ENCODE peak calls at places on chromosomes 13 and 19, in six cellular contexts. One of them, this sample, is unnamed.

GRCh38 chr13:36282818-36283432 is 14.7 kb downstream of the CCDC169 start:
- DNase-seq in trophoblast cell: no peak
- DNase-seq in choroid plexus epithelial cell: peak
- DNase-seq in lower leg skin: no peak
- DNase-seq in cardiac fibroblast: peak
- DNase-seq in GM12865: peak
- DNase-seq in this sample: no peak

GRCh38 chr13:34108396-34108795 is 290.4 kb downstream of the RFC3 start:
- DNase-seq in trophoblast cell: no peak
- DNase-seq in choroid plexus epithelial cell: peak
- DNase-seq in lower leg skin: no peak
- DNase-seq in cardiac fibroblast: peak
- DNase-seq in GM12865: no peak
- DNase-seq in this sample: no peak

GRCh38 chr13:46804391-46804815 is 7.4 kb upstream of the ESD start:
- DNase-seq in trophoblast cell: peak
- DNase-seq in choroid plexus epithelial cell: peak
- DNase-seq in lower leg skin: no peak
- DNase-seq in cardiac fibroblast: peak
- DNase-seq in GM12865: no peak
- DNase-seq in this sample: no peak

GRCh38 chr13:31824705-31825512 is 85.6 kb downstream of the RXFP2 start:
- DNase-seq in trophoblast cell: no peak
- DNase-seq in choroid plexus epithelial cell: peak
- DNase-seq in lower leg skin: no peak
- DNase-seq in cardiac fibroblast: peak
- DNase-seq in GM12865: peak
- DNase-seq in this sample: no peak

GRCh38 chr19:30026933-30027332 is 84.9 kb downstream of the URI1 start:
- DNase-seq in trophoblast cell: no peak
- DNase-seq in choroid plexus epithelial cell: no peak
- DNase-seq in lower leg skin: no peak
- DNase-seq in cardiac fibroblast: no peak
- DNase-seq in GM12865: no peak
- DNase-seq in this sample: no peak

GRCh38 chr13:38366954-38367645 is 17.4 kb downstream of the UFM1 start:
- DNase-seq in trophoblast cell: no peak
- DNase-seq in choroid plexus epithelial cell: peak
- DNase-seq in lower leg skin: no peak
- DNase-seq in cardiac fibroblast: peak
- DNase-seq in GM12865: no peak
- DNase-seq in this sample: no peak

GRCh38 chr13:42477588-42478190 is 96.3 kb upstream of the TNFSF11 start:
- DNase-seq in trophoblast cell: no peak
- DNase-seq in choroid plexus epithelial cell: peak
- DNase-seq in lower leg skin: no peak
- DNase-seq in cardiac fibroblast: no peak
- DNase-seq in GM12865: no peak
- DNase-seq in this sample: peak

GRCh38 chr13:110921695-110922094 is 6.8 kb upstream of the ANKRD10 start:
- DNase-seq in trophoblast cell: no peak
- DNase-seq in choroid plexus epithelial cell: no peak
- DNase-seq in lower leg skin: no peak
- DNase-seq in cardiac fibroblast: no peak
- DNase-seq in GM12865: no peak
- DNase-seq in this sample: no peak

GRCh38 chr19:19860756-19861390 is 4.8 kb upstream of the ZNF253 start:
- DNase-seq in trophoblast cell: peak
- DNase-seq in choroid plexus epithelial cell: peak
- DNase-seq in lower leg skin: no peak
- DNase-seq in cardiac fibroblast: no peak
- DNase-seq in GM12865: no peak
- DNase-seq in this sample: peak

GRCh38 chr13:113399755-113400149 is 35.8 kb upstream of the GRTP1 start:
- DNase-seq in trophoblast cell: no peak
- DNase-seq in choroid plexus epithelial cell: no peak
- DNase-seq in lower leg skin: peak
- DNase-seq in cardiac fibroblast: no peak
- DNase-seq in GM12865: no peak
- DNase-seq in this sample: no peak

GRCh38 chr13:40187836-40188591 is 478.4 kb downstream of the FOXO1 start:
- DNase-seq in trophoblast cell: no peak
- DNase-seq in choroid plexus epithelial cell: peak
- DNase-seq in lower leg skin: no peak
- DNase-seq in cardiac fibroblast: no peak
- DNase-seq in GM12865: no peak
- DNase-seq in this sample: no peak

GRCh38 chr13:102793583-102794355 is 5.0 kb downstream of the POGLUT2 start:
- DNase-seq in trophoblast cell: no peak
- DNase-seq in choroid plexus epithelial cell: no peak
- DNase-seq in lower leg skin: no peak
- DNase-seq in cardiac fibroblast: no peak
- DNase-seq in GM12865: no peak
- DNase-seq in this sample: no peak

GRCh38 chr19:19315444-19315843 is 4.9 kb downstream of the SUGP1 start:
- DNase-seq in trophoblast cell: no peak
- DNase-seq in choroid plexus epithelial cell: no peak
- DNase-seq in lower leg skin: no peak
- DNase-seq in cardiac fibroblast: no peak
- DNase-seq in GM12865: no peak
- DNase-seq in this sample: no peak

GRCh38 chr19:12139309-12139708 is 841 bp downstream of the ZNF20 start:
- DNase-seq in trophoblast cell: no peak
- DNase-seq in choroid plexus epithelial cell: peak
- DNase-seq in lower leg skin: peak
- DNase-seq in cardiac fibroblast: peak
- DNase-seq in GM12865: no peak
- DNase-seq in this sample: no peak

GRCh38 chr13:67278230-67278629 is 48.1 kb upstream of the PCDH9 start:
- DNase-seq in trophoblast cell: no peak
- DNase-seq in choroid plexus epithelial cell: peak
- DNase-seq in lower leg skin: no peak
- DNase-seq in cardiac fibroblast: peak
- DNase-seq in GM12865: no peak
- DNase-seq in this sample: no peak

GRCh38 chr13:105847532-105848295 is 687.7 kb downstream of the EFNB2 start:
- DNase-seq in trophoblast cell: no peak
- DNase-seq in choroid plexus epithelial cell: peak
- DNase-seq in lower leg skin: no peak
- DNase-seq in cardiac fibroblast: no peak
- DNase-seq in GM12865: no peak
- DNase-seq in this sample: no peak

GRCh38 chr19:32687681-32688080 is 3.9 kb upstream of the NUDT19 start:
- DNase-seq in trophoblast cell: no peak
- DNase-seq in choroid plexus epithelial cell: no peak
- DNase-seq in lower leg skin: no peak
- DNase-seq in cardiac fibroblast: no peak
- DNase-seq in GM12865: no peak
- DNase-seq in this sample: no peak
- H3K4me3 ChIP-seq in trophoblast cell: no peak
- H3K4me3 ChIP-seq in choroid plexus epithelial cell: no peak
- H3K4me3 ChIP-seq in lower leg skin: no peak
- H3K4me3 ChIP-seq in cardiac fibroblast: no peak
- H3K4me3 ChIP-seq in GM12865: no peak
- H3K4me3 ChIP-seq in this sample: no peak

GRCh38 chr19:16444273-16444597 is 27.5 kb downstream of the EPS15L1 start:
- DNase-seq in trophoblast cell: no peak
- DNase-seq in choroid plexus epithelial cell: no peak
- DNase-seq in lower leg skin: no peak
- DNase-seq in cardiac fibroblast: no peak
- DNase-seq in GM12865: peak
- DNase-seq in this sample: no peak

GRCh38 chr19:16446108-16447014 is 25.4 kb downstream of the EPS15L1 start:
- DNase-seq in trophoblast cell: no peak
- DNase-seq in choroid plexus epithelial cell: peak
- DNase-seq in lower leg skin: no peak
- DNase-seq in cardiac fibroblast: no peak
- DNase-seq in GM12865: peak
- DNase-seq in this sample: no peak

GRCh38 chr19:16449330-16449961 is 22.3 kb downstream of the EPS15L1 start:
- DNase-seq in trophoblast cell: peak
- DNase-seq in choroid plexus epithelial cell: peak
- DNase-seq in lower leg skin: no peak
- DNase-seq in cardiac fibroblast: peak
- DNase-seq in GM12865: peak
- DNase-seq in this sample: no peak

GRCh38 chr19:16445238-16446107 is 26.3 kb downstream of the EPS15L1 start:
- DNase-seq in trophoblast cell: peak
- DNase-seq in choroid plexus epithelial cell: peak
- DNase-seq in lower leg skin: no peak
- DNase-seq in cardiac fibroblast: peak
- DNase-seq in GM12865: peak
- DNase-seq in this sample: no peak

GRCh38 chr19:16447015-16447384 is 24.8 kb downstream of the EPS15L1 start:
- DNase-seq in trophoblast cell: peak
- DNase-seq in choroid plexus epithelial cell: peak
- DNase-seq in lower leg skin: peak
- DNase-seq in cardiac fibroblast: peak
- DNase-seq in GM12865: peak
- DNase-seq in this sample: peak
- H3K4me3 ChIP-seq in trophoblast cell: no peak
- H3K4me3 ChIP-seq in choroid plexus epithelial cell: no peak
- H3K4me3 ChIP-seq in lower leg skin: no peak
- H3K4me3 ChIP-seq in cardiac fibroblast: no peak
- H3K4me3 ChIP-seq in GM12865: peak
- H3K4me3 ChIP-seq in this sample: no peak

GRCh38 chr19:57974434-57974833 is at the start of gene C19orf18:
- DNase-seq in trophoblast cell: no peak
- DNase-seq in choroid plexus epithelial cell: no peak
- DNase-seq in lower leg skin: no peak
- DNase-seq in cardiac fibroblast: no peak
- DNase-seq in GM12865: no peak
- DNase-seq in this sample: no peak

GRCh38 chr19:57978586-57979289 is 4.4 kb upstream of the C19orf18 start:
- DNase-seq in trophoblast cell: no peak
- DNase-seq in choroid plexus epithelial cell: peak
- DNase-seq in lower leg skin: no peak
- DNase-seq in cardiac fibroblast: peak
- DNase-seq in GM12865: no peak
- DNase-seq in this sample: no peak
- H3K4me3 ChIP-seq in trophoblast cell: no peak
- H3K4me3 ChIP-seq in choroid plexus epithelial cell: no peak
- H3K4me3 ChIP-seq in lower leg skin: no peak
- H3K4me3 ChIP-seq in cardiac fibroblast: no peak
- H3K4me3 ChIP-seq in GM12865: no peak
- H3K4me3 ChIP-seq in this sample: peak

DNA sequence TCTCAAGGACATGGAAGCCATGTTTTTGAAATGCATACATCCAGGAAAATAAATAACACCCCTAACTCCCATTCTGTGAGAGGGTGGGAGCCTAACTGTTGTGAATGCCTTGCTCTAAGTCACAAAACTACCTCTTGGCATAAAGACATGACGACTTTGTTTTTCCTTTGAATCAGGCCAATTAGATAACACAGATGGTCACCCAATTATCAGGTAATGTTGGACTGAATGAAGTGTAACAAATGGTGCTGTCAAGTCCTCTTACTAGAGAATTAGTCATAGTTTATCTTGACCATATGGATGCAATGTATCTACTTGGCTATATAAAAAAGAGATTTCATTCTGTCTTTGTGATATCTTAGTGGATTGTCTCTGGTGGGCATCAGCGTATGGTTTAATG is 553.6 kb upstream of the ATXN8OS start:
- DNase-seq in trophoblast cell: no peak
- DNase-seq in choroid plexus epithelial cell: no peak
- DNase-seq in lower leg skin: no peak
- DNase-seq in cardiac fibroblast: no peak
- DNase-seq in GM12865: no peak
- DNase-seq in this sample: no peak
- H3K4me3 ChIP-seq in trophoblast cell: no peak
- H3K4me3 ChIP-seq in choroid plexus epithelial cell: no peak
- H3K4me3 ChIP-seq in lower leg skin: no peak
- H3K4me3 ChIP-seq in cardiac fibroblast: no peak
- H3K4me3 ChIP-seq in GM12865: no peak
- H3K4me3 ChIP-seq in this sample: no peak

DNA sequence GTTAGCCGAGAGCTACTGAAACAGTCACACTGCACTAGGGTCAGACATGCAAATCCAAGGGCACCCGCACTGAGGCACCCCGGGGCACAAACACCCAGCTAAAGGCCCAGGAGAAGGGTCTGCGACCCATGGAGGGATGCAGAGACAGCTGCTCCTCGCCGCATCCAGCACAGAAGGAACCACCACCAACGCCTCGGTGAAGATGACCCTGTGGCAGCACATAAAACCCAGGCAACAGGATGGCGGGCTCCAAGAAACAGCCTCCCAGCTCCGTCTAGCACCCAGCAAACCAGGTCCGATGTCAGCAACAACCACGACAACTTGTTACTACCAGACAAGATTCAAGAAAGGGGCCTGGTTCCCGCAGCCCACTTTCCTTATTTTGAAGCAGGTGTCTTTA is 82.1 kb downstream of the STK24 start:
- DNase-seq in trophoblast cell: no peak
- DNase-seq in choroid plexus epithelial cell: no peak
- DNase-seq in lower leg skin: no peak
- DNase-seq in cardiac fibroblast: no peak
- DNase-seq in GM12865: no peak
- DNase-seq in this sample: no peak
- H3K4me3 ChIP-seq in trophoblast cell: no peak
- H3K4me3 ChIP-seq in choroid plexus epithelial cell: no peak
- H3K4me3 ChIP-seq in lower leg skin: no peak
- H3K4me3 ChIP-seq in cardiac fibroblast: no peak
- H3K4me3 ChIP-seq in GM12865: no peak
- H3K4me3 ChIP-seq in this sample: no peak

This sample was measured in aorta.